ENCODE peak calls at places on chromosomes 3 and 15, in six cellular contexts. One of them, this sample, is unnamed.

GRCh38 chr15:89489376-89489775 is 7.0 kb downstream of the RHCG start:
- DNase-seq in cardiac muscle cell: no peak
- DNase-seq in HCT116: no peak
- DNase-seq in ascending aorta: no peak
- DNase-seq in upper lobe of left lung: no peak
- DNase-seq in mesendoderm: no peak
- DNase-seq in this sample: no peak

GRCh38 chr3:45635475-45636256 is 41.1 kb downstream of the LIMD1 start:
- DNase-seq in cardiac muscle cell: peak; percentile 92
- DNase-seq in HCT116: no peak
- DNase-seq in ascending aorta: no peak
- DNase-seq in upper lobe of left lung: no peak
- DNase-seq in mesendoderm: peak; percentile 97
- DNase-seq in this sample: no peak

GRCh38 chr15:31200735-31201151 is 99.2 kb upstream of the TRPM1 start:
- DNase-seq in cardiac muscle cell: peak; percentile 90
- DNase-seq in HCT116: no peak
- DNase-seq in ascending aorta: no peak
- DNase-seq in upper lobe of left lung: peak; percentile 69
- DNase-seq in mesendoderm: peak; percentile 83
- DNase-seq in this sample: peak; percentile 83

GRCh38 chr3:129182390-129183180 is 1.1 kb downstream of the CNBP start:
- DNase-seq in cardiac muscle cell: peak; percentile 38
- DNase-seq in HCT116: no peak
- DNase-seq in ascending aorta: no peak
- DNase-seq in upper lobe of left lung: no peak
- DNase-seq in mesendoderm: peak; percentile 41
- DNase-seq in this sample: no peak

GRCh38 chr3:71771126-71771525 is 13.8 kb downstream of the PROK2 start:
- DNase-seq in cardiac muscle cell: no peak
- DNase-seq in HCT116: no peak
- DNase-seq in ascending aorta: no peak
- DNase-seq in upper lobe of left lung: no peak
- DNase-seq in mesendoderm: no peak
- DNase-seq in this sample: no peak

GRCh38 chr15:73081321-73081958 is 29.2 kb downstream of the NEO1 start:
- DNase-seq in cardiac muscle cell: peak; percentile 79
- DNase-seq in HCT116: peak; percentile 54
- DNase-seq in ascending aorta: no peak
- DNase-seq in upper lobe of left lung: no peak
- DNase-seq in mesendoderm: peak; percentile 63
- DNase-seq in this sample: peak; percentile 47

GRCh38 chr3:175111036-175111435 is 251.9 kb downstream of the NAALADL2 start:
- DNase-seq in cardiac muscle cell: peak; percentile 51
- DNase-seq in HCT116: no peak
- DNase-seq in ascending aorta: no peak
- DNase-seq in upper lobe of left lung: no peak
- DNase-seq in mesendoderm: no peak
- DNase-seq in this sample: no peak

GRCh38 chr3:143078883-143079282 is 40.7 kb upstream of the CHST2 start:
- DNase-seq in cardiac muscle cell: peak; percentile 28
- DNase-seq in HCT116: no peak
- DNase-seq in ascending aorta: no peak
- DNase-seq in upper lobe of left lung: no peak
- DNase-seq in mesendoderm: no peak
- DNase-seq in this sample: no peak

GRCh38 chr3:183892610-183893214 is 8.0 kb upstream of the PARL start:
- DNase-seq in cardiac muscle cell: no peak
- DNase-seq in HCT116: no peak
- DNase-seq in ascending aorta: no peak
- DNase-seq in upper lobe of left lung: no peak
- DNase-seq in mesendoderm: no peak
- DNase-seq in this sample: peak; percentile 75

GRCh38 chr3:45915080-45915479 is 28.2 kb upstream of the CXCR6 start:
- DNase-seq in cardiac muscle cell: no peak
- DNase-seq in HCT116: no peak
- DNase-seq in ascending aorta: no peak
- DNase-seq in upper lobe of left lung: no peak
- DNase-seq in mesendoderm: no peak
- DNase-seq in this sample: no peak

GRCh38 chr3:116939550-116939949 is 230.0 kb downstream of the TUSC7 start:
- DNase-seq in cardiac muscle cell: no peak
- DNase-seq in HCT116: no peak
- DNase-seq in ascending aorta: no peak
- DNase-seq in upper lobe of left lung: no peak
- DNase-seq in mesendoderm: peak; percentile 14
- DNase-seq in this sample: peak; percentile 87

GRCh38 chr3:22617372-22617771 is 585.8 kb upstream of the UBE2E2 start:
- DNase-seq in cardiac muscle cell: no peak
- DNase-seq in HCT116: no peak
- DNase-seq in ascending aorta: no peak
- DNase-seq in upper lobe of left lung: no peak
- DNase-seq in mesendoderm: no peak
- DNase-seq in this sample: no peak

GRCh38 chr15:60799885-60800728 is 321.2 kb upstream of the ICE2 start:
- DNase-seq in cardiac muscle cell: no peak
- DNase-seq in HCT116: no peak
- DNase-seq in ascending aorta: no peak
- DNase-seq in upper lobe of left lung: no peak
- DNase-seq in mesendoderm: no peak
- DNase-seq in this sample: no peak

GRCh38 chr15:59292393-59292792 is 80.3 kb downstream of the MYO1E start:
- DNase-seq in cardiac muscle cell: peak; percentile 80
- DNase-seq in HCT116: no peak
- DNase-seq in ascending aorta: no peak
- DNase-seq in upper lobe of left lung: no peak
- DNase-seq in mesendoderm: peak; percentile 22
- DNase-seq in this sample: no peak

GRCh38 chr3:160374472-160374871 is 24.6 kb downstream of the IFT80 start:
- DNase-seq in cardiac muscle cell: no peak
- DNase-seq in HCT116: no peak
- DNase-seq in ascending aorta: no peak
- DNase-seq in upper lobe of left lung: no peak
- DNase-seq in mesendoderm: no peak
- DNase-seq in this sample: no peak

GRCh38 chr3:170056710-170057454 is 19.1 kb downstream of the GPR160 start:
- DNase-seq in cardiac muscle cell: no peak
- DNase-seq in HCT116: no peak
- DNase-seq in ascending aorta: no peak
- DNase-seq in upper lobe of left lung: no peak
- DNase-seq in mesendoderm: no peak
- DNase-seq in this sample: no peak

GRCh38 chr15:29208352-29208751 is 61.3 kb downstream of the NSMCE3 start:
- DNase-seq in cardiac muscle cell: peak; percentile 1
- DNase-seq in HCT116: no peak
- DNase-seq in ascending aorta: no peak
- DNase-seq in upper lobe of left lung: no peak
- DNase-seq in mesendoderm: peak; percentile 49
- DNase-seq in this sample: no peak

GRCh38 chr3:193943200-193943599 is 192.7 kb upstream of the HES1 start:
- DNase-seq in cardiac muscle cell: no peak
- DNase-seq in HCT116: no peak
- DNase-seq in ascending aorta: no peak
- DNase-seq in upper lobe of left lung: peak; percentile 64
- DNase-seq in mesendoderm: peak; percentile 67
- DNase-seq in this sample: no peak

GRCh38 chr3:170012683-170013400 is 25.0 kb upstream of the GPR160 start:
- DNase-seq in cardiac muscle cell: no peak
- DNase-seq in HCT116: no peak
- DNase-seq in ascending aorta: no peak
- DNase-seq in upper lobe of left lung: no peak
- DNase-seq in mesendoderm: no peak
- DNase-seq in this sample: peak; percentile 36

GRCh38 chr3:195884691-195885035 is 23.7 kb downstream of the TNK2 start:
- DNase-seq in cardiac muscle cell: no peak
- DNase-seq in HCT116: no peak
- DNase-seq in ascending aorta: no peak
- DNase-seq in upper lobe of left lung: peak; percentile 58
- DNase-seq in mesendoderm: no peak
- DNase-seq in this sample: no peak
- H3K4me3 ChIP-seq in cardiac muscle cell: no peak overlapping the region
- H3K4me3 ChIP-seq in HCT116: no peak overlapping the region
- H3K4me3 ChIP-seq in ascending aorta: no peak overlapping the region
- H3K4me3 ChIP-seq in upper lobe of left lung: no peak overlapping the region
- H3K4me3 ChIP-seq in mesendoderm: no peak overlapping the region
- H3K4me3 ChIP-seq in this sample: no peak overlapping the region

DNA sequence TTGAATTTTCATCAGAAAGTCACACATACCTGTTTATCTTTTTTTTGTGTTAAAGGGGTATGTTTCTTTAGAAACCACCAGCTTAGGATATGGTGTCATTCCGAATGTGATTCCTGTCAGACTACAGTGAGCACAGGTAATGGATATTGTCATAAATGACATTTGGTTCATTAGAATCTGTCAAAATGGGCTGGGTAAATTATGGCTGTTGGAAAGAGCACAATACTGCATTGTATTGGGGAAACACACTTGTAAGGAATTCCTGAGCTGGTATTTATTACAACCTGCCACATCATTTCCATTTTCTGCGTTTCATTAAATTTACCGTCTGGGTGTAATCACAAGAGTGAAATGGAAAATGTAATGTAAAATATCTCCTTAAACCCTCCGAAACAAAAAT is 78.8 kb downstream of the ADAMTSL3 start:
- DNase-seq in cardiac muscle cell: no peak
- DNase-seq in HCT116: peak; percentile 2
- DNase-seq in ascending aorta: no peak
- DNase-seq in upper lobe of left lung: no peak
- DNase-seq in mesendoderm: no peak
- DNase-seq in this sample: no peak
- H3K27ac ChIP-seq in cardiac muscle cell: no peak overlapping the region
- H3K27ac ChIP-seq in HCT116: no peak overlapping the region
- H3K27ac ChIP-seq in ascending aorta: no peak overlapping the region
- H3K27ac ChIP-seq in upper lobe of left lung: no peak overlapping the region
- H3K27ac ChIP-seq in mesendoderm: no peak overlapping the region
- H3K27ac ChIP-seq in this sample: no peak overlapping the region

GRCh38 chr3:101858464-101858863 is 9.2 kb downstream of the NFKBIZ start:
- DNase-seq in cardiac muscle cell: peak; percentile 15
- DNase-seq in HCT116: no peak
- DNase-seq in ascending aorta: no peak
- DNase-seq in upper lobe of left lung: no peak
- DNase-seq in mesendoderm: no peak
- DNase-seq in this sample: no peak

GRCh38 chr3:101862453-101863165 is 13.3 kb downstream of the NFKBIZ start:
- DNase-seq in cardiac muscle cell: peak; percentile 40
- DNase-seq in HCT116: no peak
- DNase-seq in ascending aorta: no peak
- DNase-seq in upper lobe of left lung: no peak
- DNase-seq in mesendoderm: no peak
- DNase-seq in this sample: no peak

GRCh38 chr3:101859882-101860281 is 10.6 kb downstream of the NFKBIZ start:
- DNase-seq in cardiac muscle cell: peak; percentile 6
- DNase-seq in HCT116: no peak
- DNase-seq in ascending aorta: no peak
- DNase-seq in upper lobe of left lung: no peak
- DNase-seq in mesendoderm: no peak
- DNase-seq in this sample: no peak

GRCh38 chr3:101861978-101862421 is 12.7 kb downstream of the NFKBIZ start:
- DNase-seq in cardiac muscle cell: peak; percentile 34
- DNase-seq in HCT116: no peak
- DNase-seq in ascending aorta: no peak
- DNase-seq in upper lobe of left lung: no peak
- DNase-seq in mesendoderm: no peak
- DNase-seq in this sample: no peak

DNA sequence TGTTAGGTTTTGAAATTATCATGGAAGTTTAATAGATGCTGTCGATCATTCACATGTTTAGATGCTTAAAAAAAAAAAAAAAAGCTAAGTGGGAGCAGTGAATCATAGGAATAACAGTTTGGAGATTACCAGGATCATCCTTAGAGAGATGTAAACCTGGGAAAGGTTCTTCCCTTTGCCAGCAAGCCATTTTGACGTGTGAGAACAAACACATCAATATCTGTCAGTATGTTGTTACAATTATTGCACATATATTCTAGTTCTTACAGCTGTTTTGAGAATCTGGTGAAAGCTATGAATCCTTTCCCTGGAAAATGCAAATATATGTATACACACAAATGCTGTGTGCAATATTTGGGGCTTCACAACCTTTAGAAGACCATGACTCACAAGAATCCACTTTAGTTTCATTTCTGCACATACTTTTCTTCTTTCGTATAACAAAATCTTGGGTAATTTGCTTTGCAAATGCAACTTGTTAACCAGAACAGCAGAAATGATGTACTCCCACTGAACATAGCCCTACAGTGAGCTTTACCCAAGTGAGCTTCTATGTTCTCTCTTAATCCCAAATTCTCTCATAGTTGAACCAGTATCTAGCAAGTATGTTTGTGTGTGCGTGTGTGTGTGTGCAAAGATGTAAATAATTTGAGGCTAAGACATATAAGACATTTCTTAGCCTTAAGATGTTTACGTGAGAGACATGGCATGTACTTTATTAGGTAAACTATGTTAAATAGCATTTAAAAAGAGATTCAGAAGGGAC is 12.1 kb downstream of the NFKBIZ start:
- DNase-seq in cardiac muscle cell: peak; percentile 34
- DNase-seq in HCT116: no peak
- DNase-seq in ascending aorta: no peak
- DNase-seq in upper lobe of left lung: no peak
- DNase-seq in mesendoderm: no peak
- DNase-seq in this sample: no peak
- H3K36me3 ChIP-seq in cardiac muscle cell: peaks cover 50% of the 10 kb centered on the region
- H3K36me3 ChIP-seq in HCT116: peaks cover 12% of the 10 kb centered on the region
- H3K36me3 ChIP-seq in ascending aorta: peaks cover 64% of the 10 kb centered on the region
- H3K36me3 ChIP-seq in upper lobe of left lung: peaks cover 63% of the 10 kb centered on the region
- H3K36me3 ChIP-seq in mesendoderm: peaks cover 5% of the 10 kb centered on the region
- H3K36me3 ChIP-seq in this sample: peaks cover 25% of the 10 kb centered on the region

DNA sequence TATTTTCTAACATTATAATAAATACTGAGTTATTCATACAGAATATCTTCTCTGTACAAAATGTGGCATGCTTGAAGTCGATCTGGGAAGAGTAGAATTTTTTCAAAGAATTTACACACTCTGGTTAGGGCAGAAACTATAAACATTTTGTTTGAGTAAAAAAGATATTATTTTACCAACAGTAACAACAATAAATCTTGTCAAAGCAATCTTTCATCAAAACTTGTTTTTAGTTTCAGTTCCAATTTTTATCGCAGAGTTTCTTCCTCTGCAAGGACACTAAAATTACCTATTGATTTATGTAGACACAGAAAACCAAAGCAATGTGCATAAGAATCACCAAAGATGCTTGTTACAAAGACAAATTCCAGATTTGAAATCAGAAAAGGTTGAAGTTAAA is 62.0 kb downstream of the CGGBP1 start:
- DNase-seq in cardiac muscle cell: no peak
- DNase-seq in HCT116: no peak
- DNase-seq in ascending aorta: no peak
- DNase-seq in upper lobe of left lung: no peak
- DNase-seq in mesendoderm: no peak
- DNase-seq in this sample: no peak
- H3K4me3 ChIP-seq in cardiac muscle cell: no peak overlapping the region
- H3K4me3 ChIP-seq in HCT116: no peak overlapping the region
- H3K4me3 ChIP-seq in ascending aorta: no peak overlapping the region
- H3K4me3 ChIP-seq in upper lobe of left lung: no peak overlapping the region
- H3K4me3 ChIP-seq in mesendoderm: no peak overlapping the region
- H3K4me3 ChIP-seq in this sample: no peak overlapping the region